ENCODE peak calls at places on chromosomes 7 and 10, in five cellular contexts. H, C, X, T and M are unnamed samples.

GRCh38 chr7:27897001-27897400 is 157.0 kb downstream of the TAX1BP1 start:
- DNase-seq in H (no peak), C (no peak), X (no peak), T (no peak), M (no peak)

GRCh38 chr10:76432274-76433012 is 1001.0 kb downstream of the LRMDA start:
- DNase-seq in H (peak), C (no peak), X (no peak), T (no peak), M (no peak)

GRCh38 chr7:80542398-80542797 is 30.5 kb upstream of the GNAT3 start:
- DNase-seq in H (no peak), C (no peak), X (no peak), T (no peak), M (no peak)

GRCh38 chr7:128132426-128133069 is 101.3 kb upstream of the LRRC4 start:
- DNase-seq in H (no peak), C (no peak), X (no peak), T (no peak), M (no peak)

GRCh38 chr7:93301736-93302135 is 69.6 kb downstream of the VPS50 start:
- DNase-seq in H (no peak), C (no peak), X (no peak), T (no peak), M (no peak)

GRCh38 chr7:22357311-22358175 is 589 bp upstream of the RAPGEF5 start:
- DNase-seq in H (no peak), C (no peak), X (peak), T (no peak), M (no peak)

GRCh38 chr10:95304976-95305375 is 14.2 kb upstream of the PDLIM1 start:
- DNase-seq in H (no peak), C (no peak), X (no peak), T (no peak), M (no peak)

GRCh38 chr10:89601728-89602361 is 43.2 kb downstream of the PANK1 start:
- DNase-seq in H (no peak), C (no peak), X (no peak), T (no peak), M (no peak)

GRCh38 chr10:114957673-114958072 is 19.7 kb downstream of the TRUB1 start:
- DNase-seq in H (no peak), C (no peak), X (no peak), T (no peak), M (no peak)

GRCh38 chr10:132504501-132505272 is 32.9 kb upstream of the INPP5A start:
- DNase-seq in H (no peak), C (no peak), X (no peak), T (no peak), M (no peak)

GRCh38 chr7:4186513-4186780 is 495.6 kb upstream of the FOXK1 start:
- DNase-seq in H (no peak), C (no peak), X (no peak), T (no peak), M (no peak)

GRCh38 chr10:66627156-66627555 is 298.7 kb upstream of the LRRTM3 start:
- DNase-seq in H (peak), C (no peak), X (peak), T (no peak), M (peak)

GRCh38 chr10:102776779-102777417 is 33.1 kb downstream of the WBP1L start:
- DNase-seq in H (peak), C (peak), X (peak), T (no peak), M (no peak)

GRCh38 chr7:24786941-24787340 is 29.7 kb upstream of the GSDME start:
- DNase-seq in H (no peak), C (no peak), X (no peak), T (no peak), M (peak)

GRCh38 chr7:143145-143751 is 49.1 kb upstream of the FAM20C start:
- DNase-seq in H (no peak), C (no peak), X (no peak), T (no peak), M (no peak)

GRCh38 chr10:122159159-122159970 is 111.7 kb upstream of the BTBD16 start:
- DNase-seq in H (no peak), C (no peak), X (no peak), T (no peak), M (no peak)

GRCh38 chr7:104267701-104268368 is 60.0 kb upstream of the ORC5 start:
- DNase-seq in H (peak), C (no peak), X (peak), T (no peak), M (no peak)

GRCh38 chr10:107548301-107548700 is 383.8 kb upstream of the SORCS1 start:
- DNase-seq in H (no peak), C (no peak), X (no peak), T (no peak), M (no peak)

GRCh38 chr7:11557627-11558026 is 274.4 kb downstream of the THSD7A start:
- DNase-seq in H (no peak), C (no peak), X (peak), T (no peak), M (peak)

GRCh38 chr10:99540673-99541531 is 8.2 kb downstream of the NKX2-3 start:
- DNase-seq in H (peak), C (no peak), X (no peak), T (no peak), M (no peak)

GRCh38 chr10:68560201-68560915 is at the start of gene TET1:
- DNase-seq in H (peak), C (peak), X (peak), T (no peak), M (peak)

GRCh38 chr7:96329189-96329588 is 7.3 kb upstream of the SLC25A13 start:
- DNase-seq in H (no peak), C (no peak), X (no peak), T (no peak), M (no peak)

GRCh38 chr10:117541405-117541908 is 1.1 kb upstream of the EMX2 start:
- DNase-seq in H (no peak), C (no peak), X (no peak), T (no peak), M (no peak)

GRCh38 chr7:134016223-134016941 is 110.8 kb upstream of the LRGUK start:
- DNase-seq in H (peak), C (no peak), X (peak), T (no peak), M (no peak)

GRCh38 chr7:73789051-73789450 is 19.0 kb upstream of the CLDN3 start:
- DNase-seq in H (no peak), C (no peak), X (no peak), T (no peak), M (no peak)

GRCh38 chr7:73786588-73786987 is 16.5 kb upstream of the CLDN3 start:
- DNase-seq in H (no peak), C (no peak), X (no peak), T (no peak), M (no peak)
- TF ChIP-seq GABPA in H (no peak), C (no peak), X (no peak), T (no peak), M (no peak)

GRCh38 chr10:129104266-129105045 is 362.6 kb upstream of the MGMT start:
- DNase-seq in H (no peak), C (no peak), X (no peak), T (no peak), M (no peak)
- TF ChIP-seq REST in H (no peak), C (no peak), X (no peak), T (no peak), M (no peak)

GRCh38 chr7:34825221-34825620 is 167.2 kb downstream of the NPSR1 start:
- DNase-seq in H (no peak), C (no peak), X (no peak), T (no peak), M (no peak)

GRCh38 chr7:34821965-34822558 is 164.0 kb downstream of the NPSR1 start:
- DNase-seq in H (no peak), C (no peak), X (no peak), T (no peak), M (no peak)

DNA sequence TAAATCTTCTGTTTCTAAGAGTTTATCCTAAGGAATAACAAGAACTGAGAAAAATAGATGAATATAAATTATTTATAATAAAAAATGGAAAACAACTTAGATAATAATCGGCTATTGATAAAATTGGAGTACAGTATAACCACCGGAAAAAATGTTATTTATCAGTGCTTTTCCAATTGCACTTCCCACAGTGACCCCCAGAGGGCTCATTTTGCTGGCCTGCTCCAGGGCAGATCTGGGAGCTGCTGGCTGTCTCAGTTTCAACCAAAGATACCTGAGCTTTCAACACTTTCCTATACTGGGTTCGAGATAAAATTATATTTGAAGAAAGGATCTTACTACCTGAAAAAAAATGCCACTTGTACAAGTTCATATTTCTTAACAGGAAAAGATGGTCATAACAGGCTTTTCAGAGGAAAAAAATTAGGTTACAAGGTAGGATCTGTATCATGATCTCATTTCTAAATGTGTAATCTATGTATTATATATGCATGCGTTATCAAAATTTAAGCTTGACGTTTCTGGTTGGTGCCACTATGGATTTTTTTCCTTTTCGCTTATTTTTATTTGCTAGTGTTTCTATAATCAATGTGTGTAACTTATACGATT is 165.7 kb downstream of the NPSR1 start:
- DNase-seq in H (peak), C (peak), X (peak), T (no peak), M (peak)
- TF ChIP-seq GABPA in H (no peak), C (no peak), X (no peak), T (no peak), M (no peak)

GRCh38 chr7:158110034-158110590 is 477.5 kb downstream of the PTPRN2 start:
- DNase-seq in H (no peak), C (no peak), X (no peak), T (no peak), M (no peak)
- TF ChIP-seq REST in H (no peak), C (no peak), X (no peak), T (no peak), M (no peak)

GRCh38 chr7:69187824-69188335 is 410.4 kb upstream of the AUTS2 start:
- DNase-seq in H (no peak), C (no peak), X (no peak), T (no peak), M (no peak)
- TF ChIP-seq GABPA in H (no peak), C (no peak), X (no peak), T (no peak), M (no peak)

DNA sequence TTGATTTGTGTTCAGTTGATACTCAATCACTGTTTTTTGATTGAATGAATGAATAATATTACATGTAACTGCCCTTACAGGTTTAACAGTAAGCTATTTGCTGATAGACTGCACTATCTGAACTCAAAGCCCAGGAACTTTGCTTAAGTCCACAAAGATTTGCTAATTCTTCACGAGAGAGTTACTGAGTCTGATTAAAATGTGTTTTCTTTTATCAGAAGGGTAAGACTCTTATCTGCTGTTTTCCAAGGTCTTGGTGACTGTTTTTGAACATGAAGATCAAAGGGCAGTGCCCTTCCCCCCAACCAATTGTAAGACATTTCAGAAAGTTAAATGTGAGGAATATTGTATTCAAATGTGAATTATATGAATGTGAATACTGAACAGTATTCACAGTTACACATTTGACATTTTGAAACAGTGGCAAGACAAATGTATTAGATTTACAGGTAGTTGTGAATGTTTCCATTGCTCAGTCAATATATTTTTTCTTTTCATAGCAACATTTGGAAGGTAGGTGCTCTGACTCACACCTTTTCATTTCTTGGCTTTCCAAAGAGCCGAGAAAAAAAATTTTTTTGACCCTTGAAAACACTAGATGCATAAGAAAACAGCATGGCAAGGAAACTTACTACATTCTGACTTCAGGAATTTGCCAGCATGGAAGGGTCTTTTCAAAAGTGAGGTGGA is 62.7 kb downstream of the DKK1 start:
- DNase-seq in H (no peak), C (no peak), X (peak), T (no peak), M (no peak)
- TF ChIP-seq REST in H (no peak), C (no peak), X (no peak), T (no peak), M (no peak)

GRCh38 chr7:10038351-10038750 is 935.3 kb upstream of the PHF14 start:
- DNase-seq in H (no peak), C (no peak), X (no peak), T (no peak), M (no peak)
- TF ChIP-seq GABPA in H (no peak), C (no peak), X (no peak), T (no peak), M (no peak)